ENCODE peak calls at places on chromosomes 6 and 20, in five cellular contexts. P is activated CD4-positive, alpha-beta T cell treated with anti-CD3 and anti-CD28 coated beads, Interleukin-2, amount 50 U/mL, for 24 hours; U is activated naive CD8-positive, alpha-beta T cell treated with anti-CD3 and anti-CD28 coated beads, Interleukin-2, amount 50 U/mL, for 24 hours; O is globus pallidus; J is islet precursor cell. H is an unnamed sample.

GRCh38 chr6:52410979-52411378 is 9.2 kb upstream of the EFHC1 start:
- DNase-seq in P (no peak), U (no peak), O (no peak), J (no peak), H (no peak)

GRCh38 chr6:9978480-9978879 is 436.4 kb downstream of the TFAP2A start:
- DNase-seq in P (no peak), U (no peak), O (no peak), J (no peak), H (no peak)

GRCh38 chr20:22586645-22587310 is 2.4 kb upstream of the FOXA2 start:
- DNase-seq in P (no peak), U (peak; percentile 38), O (peak; percentile 4), J (peak; percentile 72), H (peak; percentile 3)

GRCh38 chr6:111478749-111479148 is 4.3 kb downstream of the REV3L start:
- DNase-seq in P (no peak), U (no peak), O (peak; percentile 58), J (no peak), H (peak; percentile 60)

GRCh38 chr20:18431206-18431605 is 35.6 kb downstream of the DZANK1 start:
- DNase-seq in P (no peak), U (no peak), O (no peak), J (peak; percentile 63), H (no peak)

GRCh38 chr6:113879186-113880096 is 22.3 kb downstream of the MARCKS start:
- DNase-seq in P (no peak), U (no peak), O (peak; percentile 73), J (peak; percentile 78), H (peak; percentile 92)

GRCh38 chr6:110527516-110527915 is 51.1 kb upstream of the SLC22A16 start:
- DNase-seq in P (no peak), U (no peak), O (no peak), J (no peak), H (no peak)

GRCh38 chr6:927157-927556 is 234.2 kb upstream of the EXOC2 start:
- DNase-seq in P (no peak), U (no peak), O (no peak), J (no peak), H (no peak)

GRCh38 chr20:5608104-5608447 is 142.1 kb upstream of the SHLD1 start:
- DNase-seq in P (no peak), U (no peak), O (no peak), J (no peak), H (no peak)

GRCh38 chr6:128532110-128532509 is 11.7 kb upstream of the PTPRK start:
- DNase-seq in P (no peak), U (no peak), O (no peak), J (no peak), H (no peak)

GRCh38 chr20:63191400-63191799 is 24.5 kb downstream of the YTHDF1 start:
- DNase-seq in P (no peak), U (no peak), O (no peak), J (no peak), H (peak; percentile 73)

GRCh38 chr20:34004790-34005457 is 11.2 kb downstream of the RALY start:
- DNase-seq in P (no peak), U (no peak), O (no peak), J (no peak), H (no peak)

GRCh38 chr20:12086359-12086758 is 168.7 kb downstream of the BTBD3 start:
- DNase-seq in P (no peak), U (no peak), O (no peak), J (no peak), H (no peak)

GRCh38 chr6:112522600-112522999 is 175.5 kb downstream of the RFPL4B start:
- DNase-seq in P (no peak), U (no peak), O (no peak), J (no peak), H (no peak)

GRCh38 chr6:28929887-28930620 is 6.3 kb upstream of the TRIM27 start:
- DNase-seq in P (no peak), U (no peak), O (no peak), J (no peak), H (no peak)

GRCh38 chr20:37955511-37955910 is 52.6 kb downstream of the VSTM2L start:
- DNase-seq in P (no peak), U (no peak), O (no peak), J (peak; percentile 10), H (no peak)

GRCh38 chr6:41965429-41966213 is 24.0 kb upstream of the CCND3 start:
- DNase-seq in P (no peak), U (no peak), O (no peak), J (peak; percentile 94), H (no peak)

GRCh38 chr20:16292227-16292626 is 281.0 kb downstream of the KIF16B start:
- DNase-seq in P (no peak), U (no peak), O (no peak), J (no peak), H (no peak)

GRCh38 chr6:92126088-92126487 is 1293.3 kb downstream of the EPHA7 start:
- DNase-seq in P (no peak), U (no peak), O (no peak), J (no peak), H (no peak)

GRCh38 chr6:120604510-120604909 is 729.8 kb downstream of the TBC1D32 start:
- DNase-seq in P (no peak), U (no peak), O (no peak), J (no peak), H (no peak)

GRCh38 chr6:25050356-25050755 is 114.6 kb upstream of the RIPOR2 start:
- DNase-seq in P (no peak), U (peak; percentile 44), O (no peak), J (no peak), H (no peak)

GRCh38 chr6:55998586-55998985 is 123.2 kb upstream of the BMP5 start:
- DNase-seq in P (no peak), U (no peak), O (no peak), J (no peak), H (no peak)

GRCh38 chr6:33790306-33790855 is 1.5 kb upstream of the LEMD2 start:
- DNase-seq in P (no peak), U (no peak), O (no peak), J (no peak), H (no peak)

GRCh38 chr6:190596-191395 is 101.5 kb upstream of the DUSP22 start:
- DNase-seq in P (no peak), U (no peak), O (no peak), J (peak; percentile 81), H (no peak)

GRCh38 chr20:35451295-35451694 is 4.1 kb upstream of the CEP250 start:
- DNase-seq in P (no peak), U (no peak), O (no peak), J (no peak), H (no peak)

GRCh38 chr20:51237278-51237677 is 214.4 kb upstream of the KCNG1 start:
- DNase-seq in P (no peak), U (no peak), O (peak; percentile 29), J (no peak), H (no peak)

GRCh38 chr20:53330744-53331143 is 262.9 kb downstream of the ZNF217 start:
- DNase-seq in P (no peak), U (no peak), O (no peak), J (no peak), H (no peak)

GRCh38 chr6:39421383-39422225 is 99.1 kb upstream of the KCNK16 start:
- DNase-seq in P (no peak), U (no peak), O (no peak), J (no peak), H (no peak)

GRCh38 chr6:157681041-157681650 is 141.9 kb upstream of the SNX9 start:
- DNase-seq in P (no peak), U (no peak), O (no peak), J (no peak), H (no peak)

GRCh38 chr20:59412896-59413295 is 112.5 kb downstream of the EDN3 start:
- DNase-seq in P (no peak), U (no peak), O (no peak), J (peak; percentile 90), H (peak; percentile 42)

GRCh38 chr20:63741676-63742380 is 2.3 kb downstream of the SLC2A4RG start:
- DNase-seq in P (no peak), U (no peak), O (no peak), J (no peak), H (no peak)

GRCh38 chr6:166342293-166343156 is at the start of gene SFT2D1:
- DNase-seq in P (peak; percentile 57), U (peak; percentile 90), O (peak; percentile 75), J (peak; percentile 92), H (peak; percentile 77)

GRCh38 chr6:7071405-7071804 is 36.4 kb upstream of the RREB1 start:
- DNase-seq in P (no peak), U (no peak), O (no peak), J (no peak), H (no peak)

GRCh38 chr6:149766156-149766768 is 16.7 kb downstream of the PCMT1 start:
- DNase-seq in P (no peak), U (no peak), O (no peak), J (no peak), H (no peak)

GRCh38 chr6:133166706-133167105 is 74.5 kb upstream of the EYA4 start:
- DNase-seq in P (no peak), U (no peak), O (no peak), J (no peak), H (no peak)

GRCh38 chr20:401682-402495 is 6.2 kb upstream of the RBCK1 start:
- DNase-seq in P (no peak), U (no peak), O (no peak), J (no peak), H (no peak)

H was measured in cerebellar cortex.